ENCODE peak calls at places on chromosomes 2 and 18, in ten cellular contexts. L is colonic mucosa; B is ascending aorta; Z is GM12878; V is mucosa of descending colon; D is fibroblast of lung; G is aorta; J is stomach; Q is ovary; X is CD8-positive, alpha-beta T cell. H is an unnamed sample. For H3K4me1 and H3K9me3, the result is how much of the 10 kb centered on the place peaks cover.

GRCh38 chr18:43396266-43396665 is 119.0 kb upstream of the SYT4 start:
- DNase-seq in L (no peak), B (no peak), Z (no peak), V (no peak), D (peak), G (no peak), J (no peak), Q (no peak), X (no peak), H (no peak)

GRCh38 chr2:233929352-233929843 is 12.2 kb downstream of the TRPM8 start:
- DNase-seq in L (no peak), B (no peak), Z (no peak), V (peak), D (no peak), G (no peak), J (no peak), Q (no peak), X (no peak), H (no peak)

GRCh38 chr2:88668862-88669261 is 22.6 kb upstream of the RPIA start:
- DNase-seq in L (no peak), B (no peak), Z (no peak), V (no peak), D (no peak), G (no peak), J (no peak), Q (no peak), X (no peak), H (no peak)

GRCh38 chr2:11393711-11394236 is 49.3 kb upstream of the ROCK2 start:
- DNase-seq in L (no peak), B (no peak), Z (no peak), V (no peak), D (peak), G (no peak), J (no peak), Q (no peak), X (no peak), H (no peak)

GRCh38 chr18:34651586-34652369 is 58.3 kb upstream of the DTNA start:
- DNase-seq in L (no peak), B (no peak), Z (no peak), V (no peak), D (no peak), G (no peak), J (no peak), Q (no peak), X (no peak), H (no peak)

GRCh38 chr2:98907385-98907784 is 28.6 kb downstream of the CRACDL start:
- DNase-seq in L (no peak), B (no peak), Z (no peak), V (no peak), D (no peak), G (no peak), J (no peak), Q (no peak), X (peak), H (no peak)

GRCh38 chr2:31581124-31581795 is 522 bp upstream of the SRD5A2 start:
- DNase-seq in L (no peak), B (no peak), Z (no peak), V (no peak), D (no peak), G (no peak), J (no peak), Q (no peak), X (no peak), H (no peak)

GRCh38 chr2:109168080-109168479 is 39.1 kb downstream of the SH3RF3 start:
- DNase-seq in L (no peak), B (no peak), Z (no peak), V (no peak), D (peak), G (no peak), J (no peak), Q (no peak), X (no peak), H (no peak)

GRCh38 chr2:204072443-204073324 is 136.1 kb downstream of the ICOS start:
- DNase-seq in L (peak), B (no peak), Z (no peak), V (peak), D (no peak), G (no peak), J (no peak), Q (no peak), X (peak), H (no peak)

GRCh38 chr2:171522057-171522803 is at the start of gene CYBRD1:
- DNase-seq in L (peak), B (peak), Z (no peak), V (peak), D (peak), G (peak), J (peak), Q (peak), X (no peak), H (peak)

GRCh38 chr18:42030586-42031182 is 75.7 kb downstream of the PIK3C3 start:
- DNase-seq in L (no peak), B (no peak), Z (no peak), V (no peak), D (no peak), G (no peak), J (no peak), Q (no peak), X (no peak), H (no peak)

DNA sequence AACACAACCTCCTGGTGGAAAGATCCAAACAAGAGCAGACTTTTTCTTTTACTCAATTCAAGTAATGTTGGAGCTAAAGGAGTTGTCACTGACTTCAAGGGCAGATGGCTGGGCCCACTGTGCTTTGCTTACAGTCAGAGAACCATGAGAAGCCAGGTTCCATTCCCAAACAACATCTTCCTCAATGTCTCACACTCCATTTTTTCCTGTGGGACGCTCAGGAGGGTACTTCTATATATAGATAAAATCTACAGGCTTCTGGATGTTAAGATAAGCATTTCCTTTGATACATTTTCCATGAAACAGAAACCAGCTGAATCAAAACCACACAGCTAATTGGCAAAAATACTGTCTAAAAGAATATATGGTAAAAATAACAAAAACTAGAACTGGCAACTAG is 14.4 kb downstream of the IWS1 start:
- DNase-seq in L (no peak), B (no peak), Z (no peak), V (no peak), D (no peak), G (no peak), J (no peak), Q (no peak), X (no peak), H (no peak)
- H3K4me1 ChIP-seq in L (under half), B (under half), Z (under half), V (under half), D (under half), G (under half), J (half or more), Q (under half), X (under half), H (half or more)

DNA sequence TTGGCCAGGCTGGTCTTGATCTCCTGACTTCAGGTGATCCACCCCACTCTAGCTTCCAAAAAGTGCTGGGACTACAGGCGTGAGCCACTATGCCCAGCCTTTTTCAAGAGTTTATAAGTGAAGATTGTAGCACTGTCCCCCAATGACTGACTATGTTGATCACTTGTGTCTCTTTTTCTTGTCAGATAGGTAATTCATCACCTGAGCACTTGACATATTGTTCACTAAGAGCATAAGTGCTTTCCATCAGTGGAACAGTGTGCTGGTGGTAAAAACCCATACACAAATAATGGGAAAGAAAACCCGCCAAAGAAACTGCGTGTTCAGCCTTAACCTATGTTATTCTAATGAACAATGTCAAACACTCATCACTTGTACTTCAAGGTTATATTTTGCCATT is 414.4 kb upstream of the CDH7 start:
- DNase-seq in L (no peak), B (no peak), Z (no peak), V (no peak), D (no peak), G (no peak), J (no peak), Q (no peak), X (no peak), H (no peak)
- H3K9me3 ChIP-seq in L (under half), B (under half), Z (under half), V (under half), D (under half), G (under half), J (under half), Q (under half), X (under half), H (under half)

DNA sequence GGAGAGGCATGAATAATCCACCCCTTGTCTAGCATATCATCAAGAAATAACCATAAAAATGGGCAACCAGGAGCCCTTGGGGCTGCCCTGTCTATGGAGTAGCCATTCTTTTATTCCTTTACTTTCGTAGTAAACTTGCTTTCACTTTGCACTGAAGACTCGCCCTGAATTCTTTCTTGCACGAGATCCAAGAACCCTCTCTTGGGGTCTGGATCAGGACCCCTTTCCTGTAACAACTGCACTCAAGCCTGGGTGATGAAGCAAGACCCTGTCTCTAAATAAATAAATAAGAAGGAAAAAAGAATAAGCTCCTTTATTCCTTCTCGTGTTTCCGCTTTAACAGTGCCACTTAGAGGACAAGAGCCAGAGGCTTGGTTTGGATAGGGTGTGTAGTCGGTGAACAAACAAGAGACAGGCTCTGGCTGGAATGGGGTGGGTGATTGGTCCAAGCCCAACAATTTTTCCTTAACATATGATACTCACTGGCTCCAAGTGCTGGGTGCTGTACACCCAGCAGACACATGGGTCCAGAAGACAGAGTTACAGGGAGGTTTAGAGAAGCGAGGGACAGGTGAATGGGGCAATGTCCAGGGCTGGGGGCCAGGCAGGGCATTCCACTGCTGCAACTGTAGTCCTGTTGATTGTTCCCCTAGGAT is 77.6 kb downstream of the NCAPH start:
- DNase-seq in L (peak), B (no peak), Z (no peak), V (peak), D (peak), G (no peak), J (peak), Q (no peak), X (no peak), H (peak)
- H3K4me3 ChIP-seq in L (peak), B (peak), Z (no peak), V (no peak), D (peak), G (peak), J (peak), Q (peak), X (no peak), H (peak)

DNA sequence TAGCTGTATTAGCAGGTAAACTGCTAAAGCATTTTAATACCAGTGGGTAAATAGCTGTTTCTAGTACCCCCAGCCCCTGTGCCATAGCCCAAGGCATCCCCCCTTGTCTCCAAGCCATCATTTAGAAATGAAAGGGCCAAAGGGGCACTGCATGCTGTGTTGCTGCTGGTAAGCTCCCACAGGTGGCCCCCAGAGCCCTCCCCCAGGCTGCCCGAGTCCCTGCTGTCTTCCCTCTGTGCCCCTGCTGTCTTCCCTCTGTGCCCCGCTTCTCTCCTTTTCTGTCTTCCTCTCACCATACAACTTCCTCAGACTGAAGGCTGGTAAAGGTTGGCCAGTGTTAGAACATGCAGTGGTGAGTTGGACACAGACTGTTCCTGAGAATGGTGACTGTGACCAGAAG is 42.1 kb downstream of the ZAP70 start:
- DNase-seq in L (no peak), B (no peak), Z (no peak), V (no peak), D (no peak), G (no peak), J (no peak), Q (no peak), X (no peak), H (no peak)
- H3K4me1 ChIP-seq in L (under half), B (under half), Z (under half), V (under half), D (under half), G (under half), J (under half), Q (under half), X (under half), H (under half)

DNA sequence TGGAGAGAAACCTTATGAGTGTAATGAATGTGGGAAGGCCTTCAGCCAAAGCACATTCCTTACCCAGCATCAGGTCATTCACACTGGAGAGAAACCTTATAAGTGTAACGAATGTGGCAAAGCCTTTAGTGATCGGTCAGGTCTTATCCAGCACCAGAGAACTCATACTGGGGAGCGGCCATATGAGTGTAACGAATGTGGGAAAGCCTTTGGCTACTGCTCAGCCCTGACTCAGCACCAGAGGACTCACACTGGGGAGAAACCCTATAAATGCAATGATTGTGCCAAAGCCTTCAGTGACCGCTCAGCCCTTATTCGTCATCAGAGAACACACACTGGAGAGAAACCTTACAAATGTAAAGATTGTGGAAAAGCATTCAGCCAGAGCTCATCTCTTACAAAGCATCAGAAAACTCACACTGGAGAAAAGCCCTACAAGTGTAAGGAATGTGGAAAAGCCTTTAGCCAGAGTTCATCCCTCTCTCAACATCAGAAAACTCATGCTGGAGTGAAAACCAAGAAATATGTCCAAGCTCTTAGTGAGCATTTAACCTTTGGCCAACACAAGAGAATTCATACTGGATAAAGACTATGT is 7.8 kb downstream of the ZNF892 start:
- DNase-seq in L (no peak), B (no peak), Z (no peak), V (no peak), D (peak), G (no peak), J (no peak), Q (no peak), X (no peak), H (no peak)
- H3K9me3 ChIP-seq in L (under half), B (half or more), Z (under half), V (half or more), D (under half), G (under half), J (half or more), Q (half or more), X (half or more), H (under half)

GRCh38 chr2:8479298-8479697 is 202.6 kb upstream of the ID2 start:
- DNase-seq in L (peak), B (no peak), Z (no peak), V (no peak), D (no peak), G (no peak), J (peak), Q (no peak), X (no peak), H (no peak)

GRCh38 chr2:8478133-8478793 is 203.6 kb upstream of the ID2 start:
- DNase-seq in L (no peak), B (no peak), Z (no peak), V (no peak), D (no peak), G (no peak), J (no peak), Q (no peak), X (no peak), H (no peak)

GRCh38 chr2:8480936-8481335 is 200.9 kb upstream of the ID2 start:
- DNase-seq in L (no peak), B (no peak), Z (no peak), V (no peak), D (no peak), G (no peak), J (no peak), Q (no peak), X (no peak), H (no peak)

GRCh38 chr2:8475349-8476045 is 206.4 kb upstream of the ID2 start:
- DNase-seq in L (peak), B (no peak), Z (peak), V (no peak), D (no peak), G (no peak), J (no peak), Q (no peak), X (no peak), H (no peak)

DNA sequence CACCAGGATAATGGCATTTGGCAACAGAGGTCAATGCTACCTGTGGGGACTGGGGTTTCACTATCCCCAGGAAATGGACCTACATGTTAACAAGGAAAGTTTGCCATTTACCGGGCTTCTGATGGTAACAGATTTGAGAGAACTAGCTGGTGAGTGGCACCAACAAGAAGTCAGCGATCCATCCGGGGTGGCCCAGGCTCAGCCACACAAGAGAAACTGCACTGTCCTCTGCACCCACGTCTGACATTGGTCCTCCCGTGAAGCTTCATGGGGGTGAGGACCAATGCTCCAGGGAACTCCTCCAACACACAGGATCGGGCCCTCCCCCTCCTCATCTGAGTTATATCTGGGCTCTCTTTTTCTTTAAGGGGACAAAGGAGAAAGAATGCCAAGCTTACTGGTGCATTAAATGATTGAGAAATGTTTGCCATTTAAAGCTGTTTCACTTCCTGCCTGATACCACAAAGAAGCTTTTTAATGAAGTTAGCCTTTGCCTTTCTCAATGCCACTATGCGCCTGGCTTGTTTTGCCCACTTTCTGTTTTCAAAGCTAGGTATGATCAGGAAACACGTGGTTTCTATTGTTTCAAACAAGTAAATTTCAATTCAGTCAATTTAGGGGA is 204.2 kb upstream of the ID2 start:
- DNase-seq in L (no peak), B (no peak), Z (peak), V (no peak), D (no peak), G (no peak), J (no peak), Q (no peak), X (no peak), H (no peak)
- H3K4me3 ChIP-seq in L (no peak), B (no peak), Z (peak), V (no peak), D (no peak), G (no peak), J (no peak), Q (no peak), X (no peak), H (no peak)

GRCh38 chr2:68428746-68429145 is 38.3 kb downstream of the FBXO48 start:
- DNase-seq in L (no peak), B (no peak), Z (no peak), V (no peak), D (no peak), G (no peak), J (no peak), Q (no peak), X (no peak), H (no peak)

GRCh38 chr2:68425503-68425902 is 41.6 kb downstream of the FBXO48 start:
- DNase-seq in L (no peak), B (no peak), Z (no peak), V (no peak), D (no peak), G (no peak), J (no peak), Q (no peak), X (no peak), H (no peak)

GRCh38 chr2:68426885-68427579 is 40.1 kb downstream of the FBXO48 start:
- DNase-seq in L (no peak), B (no peak), Z (no peak), V (no peak), D (peak), G (no peak), J (no peak), Q (no peak), X (no peak), H (no peak)

GRCh38 chr2:68428132-68428531 is 39.0 kb downstream of the FBXO48 start:
- DNase-seq in L (no peak), B (no peak), Z (no peak), V (no peak), D (no peak), G (no peak), J (no peak), Q (no peak), X (no peak), H (no peak)

DNA sequence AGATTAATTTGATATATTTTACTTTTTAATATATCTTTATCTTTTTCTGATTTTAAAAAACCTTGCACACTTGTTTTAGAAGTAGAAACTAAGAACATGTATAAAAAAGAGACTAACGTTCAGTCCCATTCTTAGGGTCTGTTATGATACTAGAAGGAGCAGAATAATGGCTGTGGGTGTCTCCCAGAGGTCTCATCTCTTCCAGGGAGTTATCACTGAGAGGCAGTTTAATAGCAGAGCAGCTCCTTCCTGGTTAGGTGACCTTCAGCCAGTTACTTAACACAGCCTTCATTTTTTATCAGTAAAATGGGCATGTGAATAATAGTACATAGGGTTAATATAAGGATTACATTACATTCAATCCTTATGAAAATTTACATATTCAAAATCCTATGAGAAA is 40.6 kb downstream of the FBXO48 start:
- DNase-seq in L (no peak), B (no peak), Z (no peak), V (no peak), D (no peak), G (no peak), J (no peak), Q (no peak), X (no peak), H (no peak)
- H3K4me1 ChIP-seq in L (under half), B (under half), Z (half or more), V (under half), D (under half), G (under half), J (under half), Q (under half), X (under half), H (under half)

DNA sequence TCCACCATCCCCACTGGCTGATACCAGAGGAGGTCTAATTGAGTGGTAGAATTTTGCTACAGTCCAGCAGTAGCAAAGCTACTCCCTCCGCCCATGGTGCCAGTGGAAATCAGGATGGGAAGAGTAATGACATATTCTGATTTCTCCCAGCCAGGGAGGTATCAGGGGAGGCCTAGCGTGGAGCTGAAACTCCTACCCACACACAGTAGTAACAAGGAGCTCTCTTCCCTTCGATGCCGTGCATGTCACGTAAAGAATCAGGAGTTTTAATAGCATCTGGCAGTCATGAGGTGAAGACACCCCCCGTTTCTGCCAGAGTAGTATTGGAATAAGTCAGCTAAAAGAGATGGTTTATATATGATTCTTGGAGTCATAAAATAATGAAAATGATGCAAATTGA is 786.8 kb upstream of the DDX18 start:
- DNase-seq in L (no peak), B (no peak), Z (no peak), V (no peak), D (no peak), G (no peak), J (no peak), Q (no peak), X (no peak), H (no peak)
- H3K9me3 ChIP-seq in L (under half), B (under half), Z (under half), V (under half), D (under half), G (under half), J (under half), Q (under half), X (under half), H (under half)

H was measured in gastrocnemius medialis.